ENCODE peak calls at places on chromosomes 16 and 17, in four cellular contexts. One of them, this sample, is unnamed.

GRCh38 chr16:8730335-8730915 is 56.0 kb downstream of the ABAT start:
- DNase-seq in K562: no peak
- DNase-seq in GM12878: no peak
- DNase-seq in HepG2: no peak
- DNase-seq in this sample: no peak

GRCh38 chr17:65627892-65628622 is 66.6 kb upstream of the AXIN2 start:
- DNase-seq in K562: no peak
- DNase-seq in GM12878: no peak
- DNase-seq in HepG2: peak; percentile 91
- DNase-seq in this sample: no peak

GRCh38 chr16:2769100-2769529 is 8.0 kb downstream of the ELOB start:
- DNase-seq in K562: peak; percentile 48
- DNase-seq in GM12878: no peak
- DNase-seq in HepG2: no peak
- DNase-seq in this sample: no peak

GRCh38 chr16:57862698-57863433 is 60.6 kb upstream of the KIFC3 start:
- DNase-seq in K562: no peak
- DNase-seq in GM12878: no peak
- DNase-seq in HepG2: peak; percentile 96
- DNase-seq in this sample: no peak

GRCh38 chr16:78005881-78006280 is 16.5 kb upstream of the CLEC3A start:
- DNase-seq in K562: peak; percentile 44
- DNase-seq in GM12878: no peak
- DNase-seq in HepG2: no peak
- DNase-seq in this sample: no peak

GRCh38 chr16:21219551-21219950 is 8.2 kb upstream of the ZP2 start:
- DNase-seq in K562: no peak
- DNase-seq in GM12878: no peak
- DNase-seq in HepG2: no peak
- DNase-seq in this sample: no peak

GRCh38 chr17:31373150-31374082 is 18.1 kb upstream of the RAB11FIP4 start:
- DNase-seq in K562: peak; percentile 26
- DNase-seq in GM12878: peak; percentile 31
- DNase-seq in HepG2: peak; percentile 42
- DNase-seq in this sample: no peak

GRCh38 chr16:67244387-67245188 is 2.7 kb downstream of the FHOD1 start:
- DNase-seq in K562: no peak
- DNase-seq in GM12878: peak; percentile 78
- DNase-seq in HepG2: no peak
- DNase-seq in this sample: no peak

GRCh38 chr16:17277981-17278381 is 192.8 kb downstream of the XYLT1 start:
- DNase-seq in K562: no peak
- DNase-seq in GM12878: no peak
- DNase-seq in HepG2: peak; percentile 38
- DNase-seq in this sample: no peak

GRCh38 chr16:2008631-2009301 is 855 bp downstream of the ZNF598 start:
- DNase-seq in K562: peak; percentile 39
- DNase-seq in GM12878: no peak
- DNase-seq in HepG2: peak; percentile 65
- DNase-seq in this sample: no peak

GRCh38 chr16:55701442-55702319 is 45.9 kb downstream of the SLC6A2 start:
- DNase-seq in K562: peak; percentile 71
- DNase-seq in GM12878: no peak
- DNase-seq in HepG2: peak; percentile 73
- DNase-seq in this sample: no peak

GRCh38 chr16:9186061-9186460 is 94.6 kb downstream of the HAPSTR1 start:
- DNase-seq in K562: no peak
- DNase-seq in GM12878: no peak
- DNase-seq in HepG2: no peak
- DNase-seq in this sample: no peak

GRCh38 chr17:16444258-16444886 is 29.0 kb downstream of the TRPV2 start:
- DNase-seq in K562: no peak
- DNase-seq in GM12878: no peak
- DNase-seq in HepG2: no peak
- DNase-seq in this sample: no peak

GRCh38 chr17:45127583-45128300 is 4.6 kb downstream of the PLCD3 start:
- DNase-seq in K562: no peak
- DNase-seq in GM12878: no peak
- DNase-seq in HepG2: peak; percentile 85
- DNase-seq in this sample: no peak

GRCh38 chr16:47134550-47134949 is 9.2 kb downstream of the NETO2 start:
- DNase-seq in K562: no peak
- DNase-seq in GM12878: no peak
- DNase-seq in HepG2: no peak
- DNase-seq in this sample: no peak

GRCh38 chr16:28063047-28063521 is 430 bp downstream of the GSG1L start:
- DNase-seq in K562: no peak
- DNase-seq in GM12878: no peak
- DNase-seq in HepG2: no peak
- DNase-seq in this sample: no peak

GRCh38 chr17:41655611-41656111 is 31.3 kb upstream of the KRT17 start:
- DNase-seq in K562: no peak
- DNase-seq in GM12878: no peak
- DNase-seq in HepG2: no peak
- DNase-seq in this sample: peak; percentile 71

GRCh38 chr17:9644910-9645751 is at the start of gene USP43:
- DNase-seq in K562: peak; percentile 57
- DNase-seq in GM12878: no peak
- DNase-seq in HepG2: peak; percentile 6
- DNase-seq in this sample: peak; percentile 83

GRCh38 chr17:16354585-16354984 is 1.3 kb upstream of the CENPV start:
- DNase-seq in K562: no peak
- DNase-seq in GM12878: no peak
- DNase-seq in HepG2: no peak
- DNase-seq in this sample: no peak

GRCh38 chr17:44830359-44831269 is 527 bp upstream of the GJC1 start:
- DNase-seq in K562: no peak
- DNase-seq in GM12878: no peak
- DNase-seq in HepG2: no peak
- DNase-seq in this sample: peak; percentile 67

GRCh38 chr17:40070895-40071719 is 8.3 kb downstream of the THRA start:
- DNase-seq in K562: peak; percentile 54
- DNase-seq in GM12878: no peak
- DNase-seq in HepG2: no peak
- DNase-seq in this sample: no peak

GRCh38 chr17:27520571-27521185 is 64.4 kb downstream of the KSR1 start:
- DNase-seq in K562: no peak
- DNase-seq in GM12878: no peak
- DNase-seq in HepG2: peak; percentile 74
- DNase-seq in this sample: no peak

GRCh38 chr17:16488572-16488997 is 3.4 kb downstream of the LRRC75A start:
- DNase-seq in K562: no peak
- DNase-seq in GM12878: no peak
- DNase-seq in HepG2: no peak
- DNase-seq in this sample: no peak

GRCh38 chr17:41100081-41100480 is 1.9 kb downstream of the KRTAP4-16 start:
- DNase-seq in K562: no peak
- DNase-seq in GM12878: no peak
- DNase-seq in HepG2: no peak
- DNase-seq in this sample: no peak

GRCh38 chr16:34803683-34804416 is 1344.4 kb downstream of the TP53TG3F start:
- DNase-seq in K562: no peak
- DNase-seq in GM12878: no peak
- DNase-seq in HepG2: no peak
- DNase-seq in this sample: no peak

GRCh38 chr16:20072524-20073202 is 1.0 kb downstream of the GPR139 start:
- DNase-seq in K562: no peak
- DNase-seq in GM12878: no peak
- DNase-seq in HepG2: no peak
- DNase-seq in this sample: no peak

GRCh38 chr17:78107457-78107856 is 21.1 kb downstream of the TMC6 start:
- DNase-seq in K562: no peak
- DNase-seq in GM12878: no peak
- DNase-seq in HepG2: no peak
- DNase-seq in this sample: no peak

GRCh38 chr17:39928868-39929651 is 1.5 kb downstream of the LRRC3C start:
- DNase-seq in K562: no peak
- DNase-seq in GM12878: no peak
- DNase-seq in HepG2: no peak
- DNase-seq in this sample: no peak

GRCh38 chr16:81210807-81211206 is 27.7 kb upstream of the BCO1 start:
- DNase-seq in K562: no peak
- DNase-seq in GM12878: no peak
- DNase-seq in HepG2: no peak
- DNase-seq in this sample: no peak

GRCh38 chr17:66281671-66282369 is 20.6 kb upstream of the PRKCA start:
- DNase-seq in K562: no peak
- DNase-seq in GM12878: no peak
- DNase-seq in HepG2: no peak
- DNase-seq in this sample: no peak

GRCh38 chr17:63289931-63290330 is 156.2 kb downstream of the CYB561 start:
- DNase-seq in K562: no peak
- DNase-seq in GM12878: no peak
- DNase-seq in HepG2: no peak
- DNase-seq in this sample: no peak

GRCh38 chr16:82585675-82586074 is 41.1 kb upstream of the CDH13 start:
- DNase-seq in K562: no peak
- DNase-seq in GM12878: no peak
- DNase-seq in HepG2: no peak
- DNase-seq in this sample: no peak

GRCh38 chr17:1461193-1461944 is 5.3 kb upstream of the CRK start:
- DNase-seq in K562: no peak
- DNase-seq in GM12878: no peak
- DNase-seq in HepG2: no peak
- DNase-seq in this sample: no peak

GRCh38 chr16:69935740-69936139 is 15.4 kb upstream of the CLEC18A start:
- DNase-seq in K562: no peak
- DNase-seq in GM12878: no peak
- DNase-seq in HepG2: no peak
- DNase-seq in this sample: no peak

GRCh38 chr17:66549312-66549705 is 246.9 kb downstream of the PRKCA start:
- DNase-seq in K562: no peak
- DNase-seq in GM12878: no peak
- DNase-seq in HepG2: no peak
- DNase-seq in this sample: no peak

GRCh38 chr16:28491080-28491969 is 549 bp downstream of the CLN3 start:
- DNase-seq in K562: peak; percentile 74
- DNase-seq in GM12878: no peak
- DNase-seq in HepG2: peak; percentile 49
- DNase-seq in this sample: no peak

GRCh38 chr17:62705116-62705515 is 77.6 kb downstream of the MRC2 start:
- DNase-seq in K562: no peak
- DNase-seq in GM12878: no peak
- DNase-seq in HepG2: no peak
- DNase-seq in this sample: no peak

DNA sequence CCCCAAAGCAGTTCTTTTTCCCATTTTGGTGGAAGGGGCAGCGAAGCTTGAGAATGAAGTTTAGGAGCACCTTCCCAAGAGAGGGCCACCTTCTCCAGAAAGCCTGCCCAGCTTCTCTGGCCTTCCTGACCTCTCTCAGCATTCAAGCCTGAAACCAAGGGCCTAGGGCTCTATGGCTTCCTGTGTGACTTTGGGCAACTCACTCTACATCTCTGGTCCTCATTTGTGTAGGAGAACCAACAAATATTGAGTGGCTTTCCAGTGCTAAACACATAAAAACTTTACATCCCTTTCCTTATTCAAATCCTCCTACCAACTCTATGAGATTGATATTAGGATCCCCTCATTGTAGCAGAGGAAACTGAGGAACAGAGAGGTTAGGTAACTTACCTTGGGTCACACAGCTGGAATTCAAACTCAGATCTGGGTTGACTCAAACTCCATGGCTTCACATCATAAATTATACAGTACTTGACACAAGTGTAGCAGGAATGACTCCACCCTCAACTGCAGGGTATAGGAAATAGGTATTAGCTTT is 32.0 kb upstream of the MYO18A start:
- DNase-seq in K562: no peak
- DNase-seq in GM12878: no peak
- DNase-seq in HepG2: no peak
- DNase-seq in this sample: no peak
- TF ChIP-seq HDAC6 in K562: no peak
- TF ChIP-seq HDAC6 in GM12878: no peak
- TF ChIP-seq HDAC6 in HepG2: no peak
- TF ChIP-seq HDAC6 in this sample: no peak

DNA sequence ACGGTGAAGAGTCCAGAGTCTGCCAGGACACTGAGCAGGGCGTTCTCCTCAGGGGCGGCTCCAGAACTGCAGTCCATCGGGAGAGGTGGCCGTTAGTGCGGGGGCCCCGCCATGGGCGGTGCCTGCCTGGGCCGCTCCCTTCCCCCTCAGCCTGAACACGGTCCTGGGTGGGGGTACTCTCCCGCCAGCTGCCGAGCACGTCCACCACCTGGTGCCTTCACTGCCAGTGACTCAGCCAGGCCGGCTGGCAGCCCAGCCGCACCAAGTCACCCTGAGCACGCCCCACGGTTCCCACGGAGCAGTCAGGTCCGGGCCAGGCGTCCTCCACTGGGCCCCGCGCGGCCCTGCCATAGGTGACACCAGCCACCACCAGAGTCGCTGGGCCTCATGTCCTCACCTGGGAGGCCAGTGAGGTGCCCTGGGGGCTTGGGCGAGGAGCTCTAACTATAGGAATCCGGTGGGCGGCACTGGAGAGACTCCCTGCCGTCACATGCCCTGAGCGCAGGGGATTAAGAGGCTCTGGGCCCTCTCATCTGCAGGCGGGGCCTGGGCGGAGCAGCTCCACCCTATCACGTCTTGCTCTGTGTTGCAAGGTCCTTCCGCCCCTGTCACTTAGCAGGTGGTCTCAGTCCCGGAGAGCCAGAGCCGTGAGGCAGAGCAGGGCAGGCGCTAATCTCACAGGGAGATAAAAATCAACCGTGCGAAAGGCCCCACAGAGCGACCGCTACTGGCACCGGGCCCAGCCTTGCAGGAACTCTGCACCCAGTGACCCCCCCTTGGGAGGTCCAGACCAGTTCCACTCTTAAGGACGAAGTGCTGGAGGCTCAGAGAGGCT is 14.3 kb downstream of the PIEZO1 start:
- DNase-seq in K562: peak; percentile 67
- DNase-seq in GM12878: no peak
- DNase-seq in HepG2: peak; percentile 81
- DNase-seq in this sample: peak; percentile 69
- TF ChIP-seq HDAC6 in K562: no peak
- TF ChIP-seq HDAC6 in GM12878: no peak
- TF ChIP-seq HDAC6 in HepG2: no peak
- TF ChIP-seq HDAC6 in this sample: no peak

GRCh38 chr16:86387461-86388440 is 122.6 kb upstream of the FOXF1 start:
- DNase-seq in K562: peak; percentile 26
- DNase-seq in GM12878: no peak
- DNase-seq in HepG2: no peak
- DNase-seq in this sample: no peak
- TF ChIP-seq HDAC6 in K562: no peak
- TF ChIP-seq HDAC6 in GM12878: no peak
- TF ChIP-seq HDAC6 in HepG2: no peak
- TF ChIP-seq HDAC6 in this sample: no peak

DNA sequence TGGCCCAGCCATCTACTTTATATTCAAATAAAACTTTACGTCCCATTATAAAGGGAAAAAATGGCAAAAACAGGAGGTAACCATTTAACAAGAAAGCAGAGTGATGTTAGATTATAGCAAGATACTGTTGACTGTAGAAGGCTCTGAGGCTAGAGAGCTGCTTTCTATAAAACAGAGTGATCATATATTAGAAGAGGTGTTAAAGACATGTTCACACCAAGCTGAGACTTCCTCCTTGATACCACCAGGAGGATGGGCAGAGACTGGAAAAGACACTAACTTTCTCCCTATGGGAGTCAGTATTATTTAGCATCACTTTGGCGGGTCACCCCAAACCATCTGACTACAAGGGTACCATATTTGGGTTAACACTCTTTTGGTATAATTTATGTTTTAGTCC is 697 bp upstream of the CIITA start:
- DNase-seq in K562: no peak
- DNase-seq in GM12878: no peak
- DNase-seq in HepG2: no peak
- DNase-seq in this sample: no peak
- TF ChIP-seq HDAC6 in K562: no peak
- TF ChIP-seq HDAC6 in GM12878: no peak
- TF ChIP-seq HDAC6 in HepG2: no peak
- TF ChIP-seq HDAC6 in this sample: no peak

This sample was measured in H1.